ENCODE peak calls at places on chromosomes 16 and 17, in nine cellular contexts. C, Z, W, L, E, P, A, D and R are unnamed samples. For H3K4me1 and H3K27me3, the result is how much of the 10 kb centered on the place peaks cover.

GRCh38 chr17:3913531-3914318 is 2.5 kb downstream of the P2RX1 start:
- DNase-seq in C (peak), Z (peak), W (peak), L (peak), E (peak), P (peak), A (no peak), D (peak), R (peak)

GRCh38 chr16:2404099-2404498 is 25.1 kb upstream of the CCNF start:
- DNase-seq in C (no peak), Z (no peak), W (no peak), L (no peak), E (no peak), P (no peak), A (no peak), D (no peak), R (no peak)

GRCh38 chr16:1345651-1346421 is 5.8 kb downstream of the TSR3 start:
- DNase-seq in C (no peak), Z (no peak), W (no peak), L (no peak), E (no peak), P (no peak), A (no peak), D (no peak), R (no peak)

GRCh38 chr17:14693382-14693781 is 392.5 kb downstream of the HS3ST3B1 start:
- DNase-seq in C (no peak), Z (no peak), W (no peak), L (no peak), E (no peak), P (no peak), A (no peak), D (no peak), R (no peak)

GRCh38 chr17:21218101-21218500 is 4.1 kb upstream of the TMEM11 start:
- DNase-seq in C (peak), Z (no peak), W (no peak), L (no peak), E (no peak), P (no peak), A (no peak), D (no peak), R (no peak)

GRCh38 chr16:73172621-73173312 is 124.8 kb upstream of the ZFHX3 start:
- DNase-seq in C (peak), Z (no peak), W (peak), L (peak), E (peak), P (peak), A (no peak), D (no peak), R (no peak)

GRCh38 chr17:63665527-63666214 is 34.3 kb downstream of the LIMD2 start:
- DNase-seq in C (no peak), Z (peak), W (no peak), L (no peak), E (peak), P (no peak), A (no peak), D (no peak), R (no peak)

GRCh38 chr16:88923926-88924833 is 52.8 kb downstream of the CBFA2T3 start:
- DNase-seq in C (peak), Z (no peak), W (no peak), L (no peak), E (no peak), P (no peak), A (no peak), D (no peak), R (no peak)

GRCh38 chr16:53945996-53946395 is 242.0 kb downstream of the FTO start:
- DNase-seq in C (peak), Z (peak), W (no peak), L (no peak), E (no peak), P (peak), A (no peak), D (peak), R (no peak)

GRCh38 chr17:55845385-55845784 is 94.5 kb downstream of the PCTP start:
- DNase-seq in C (peak), Z (no peak), W (peak), L (peak), E (peak), P (peak), A (peak), D (no peak), R (no peak)

GRCh38 chr16:28531777-28532744 is 6.7 kb downstream of the NUPR1 start:
- DNase-seq in C (peak), Z (peak), W (peak), L (peak), E (peak), P (no peak), A (peak), D (peak), R (no peak)

GRCh38 chr16:28572659-28573510 is 19.2 kb downstream of the SGF29 start:
- DNase-seq in C (peak), Z (no peak), W (no peak), L (no peak), E (peak), P (no peak), A (no peak), D (no peak), R (no peak)

GRCh38 chr17:49742256-49742655 is 21.7 kb downstream of the FAM117A start:
- DNase-seq in C (no peak), Z (no peak), W (no peak), L (no peak), E (no peak), P (peak), A (no peak), D (no peak), R (no peak)

GRCh38 chr17:49741692-49742076 is 22.2 kb downstream of the FAM117A start:
- DNase-seq in C (no peak), Z (no peak), W (no peak), L (no peak), E (no peak), P (no peak), A (no peak), D (no peak), R (no peak)

GRCh38 chr17:49741009-49741691 is 22.8 kb downstream of the FAM117A start:
- DNase-seq in C (no peak), Z (no peak), W (no peak), L (no peak), E (no peak), P (peak), A (no peak), D (no peak), R (no peak)

GRCh38 chr17:49738456-49739163 is 25.3 kb downstream of the FAM117A start:
- DNase-seq in C (no peak), Z (no peak), W (no peak), L (no peak), E (no peak), P (no peak), A (no peak), D (no peak), R (no peak)

DNA sequence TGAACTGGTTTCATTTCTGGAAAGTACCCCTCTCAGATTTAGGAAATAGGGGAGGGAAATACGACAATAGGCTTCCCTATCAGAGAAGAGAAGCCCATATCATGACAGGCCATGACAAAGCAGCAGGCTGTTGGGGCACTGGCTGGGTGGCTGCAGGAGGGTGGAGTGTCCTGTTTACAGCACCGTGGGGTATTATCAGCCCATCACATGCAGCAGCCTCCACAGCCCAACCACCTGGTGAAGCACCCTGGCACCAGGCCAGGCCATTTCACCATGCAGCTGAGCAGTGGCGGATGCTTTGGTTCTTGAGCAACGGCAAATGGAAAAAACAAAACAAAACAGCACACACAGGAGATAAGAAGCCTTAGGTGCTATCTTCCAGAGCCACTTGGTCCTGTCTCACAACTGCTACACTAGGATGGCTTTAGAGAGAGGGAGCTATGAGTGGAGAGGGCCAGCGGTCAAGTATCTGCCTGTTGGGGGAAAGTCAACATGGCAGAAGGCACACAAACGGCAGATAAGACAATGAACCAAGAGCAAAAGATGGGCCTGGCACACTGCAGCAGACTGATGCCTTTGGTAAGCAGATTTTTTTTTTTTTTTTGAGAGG is 24.2 kb downstream of the FAM117A start:
- DNase-seq in C (no peak), Z (no peak), W (peak), L (peak), E (peak), P (no peak), A (peak), D (no peak), R (peak)
- H3K4me1 ChIP-seq in C (under half), Z (under half), W (half or more), L (half or more), E (under half), P (under half), A (under half), D (under half), R (half or more)

DNA sequence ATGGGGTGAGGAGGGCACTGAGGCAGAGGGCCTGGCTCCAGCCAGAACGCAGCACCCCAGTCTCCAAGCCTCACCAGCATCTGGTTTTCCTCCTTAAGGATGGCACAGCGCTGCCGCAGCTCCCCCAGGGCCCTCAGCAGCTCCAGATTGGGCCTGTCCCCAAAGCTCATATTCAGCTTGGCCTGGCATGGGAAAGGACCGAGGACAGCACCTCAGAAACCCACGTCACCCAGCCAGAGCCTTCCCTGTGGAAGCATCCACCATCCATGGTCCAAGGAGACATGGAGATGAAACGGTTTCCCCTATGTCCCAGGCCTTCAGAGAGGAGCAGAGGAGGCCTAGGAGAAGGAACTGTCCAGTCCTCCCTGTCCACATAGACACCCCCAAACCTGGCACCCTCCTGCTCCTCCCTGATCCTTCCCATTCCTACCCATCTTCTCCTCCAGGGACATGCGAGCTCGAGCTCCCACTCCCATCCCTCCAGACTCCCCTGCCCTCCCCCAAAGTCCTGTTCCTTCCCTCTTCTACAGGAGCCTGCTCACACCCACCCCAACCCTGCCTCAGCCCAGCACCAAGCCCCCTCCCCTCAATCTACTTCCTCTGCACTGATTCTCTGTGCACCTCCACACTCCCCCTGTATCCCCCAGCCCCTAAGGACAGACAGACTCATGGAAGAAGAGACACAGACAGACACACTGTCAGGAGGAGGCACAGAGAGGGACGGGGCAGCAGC is 1.8 kb downstream of the TSPOAP1 start:
- DNase-seq in C (no peak), Z (peak), W (peak), L (no peak), E (no peak), P (no peak), A (no peak), D (no peak), R (no peak)
- H3K27me3 ChIP-seq in C (under half), Z (under half), W (under half), L (under half), E (half or more), P (under half), A (under half), D (under half), R (under half)

DNA sequence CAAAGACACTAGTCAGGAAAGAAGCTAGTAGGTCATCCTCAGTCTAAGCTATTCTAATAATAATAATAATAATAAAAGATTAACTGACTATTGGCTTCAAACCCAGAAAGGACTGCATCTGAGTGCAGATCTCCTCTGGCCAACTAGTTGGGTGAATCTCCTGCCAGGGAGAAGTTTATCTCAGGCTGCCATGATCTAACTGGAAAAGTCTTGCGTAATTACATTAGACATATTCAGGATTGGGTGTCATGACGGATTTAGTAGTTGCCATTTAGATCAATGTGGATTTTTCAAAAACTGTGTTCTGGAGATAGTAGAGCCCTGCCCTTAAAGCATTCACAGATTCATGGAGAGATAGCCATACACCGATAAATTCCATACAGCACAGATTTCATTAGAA is 69.5 kb downstream of the KIF2B start:
- DNase-seq in C (no peak), Z (no peak), W (no peak), L (no peak), E (no peak), P (no peak), A (no peak), D (no peak), R (no peak)
- H3K27ac ChIP-seq in C (no peak), Z (no peak), W (no peak), L (no peak), E (no peak), P (no peak), A (no peak), D (no peak), R (no peak)

GRCh38 chr17:76356803-76357456 is 3.2 kb upstream of the PRPSAP1 start:
- DNase-seq in C (no peak), Z (peak), W (no peak), L (no peak), E (no peak), P (no peak), A (no peak), D (no peak), R (no peak)
- H3K4me1 ChIP-seq in C (under half), Z (under half), W (under half), L (under half), E (under half), P (under half), A (under half), D (under half), R (under half)

GRCh38 chr17:39866013-39866730 is 1.8 kb upstream of the ZPBP2 start:
- DNase-seq in C (no peak), Z (no peak), W (no peak), L (no peak), E (no peak), P (no peak), A (no peak), D (no peak), R (no peak)
- H3K27me3 ChIP-seq in C (half or more), Z (under half), W (half or more), L (half or more), E (half or more), P (half or more), A (under half), D (under half), R (under half)

GRCh38 chr17:17885029-17885351 is 48.2 kb upstream of the SREBF1 start:
- DNase-seq in C (peak), Z (no peak), W (no peak), L (no peak), E (no peak), P (no peak), A (no peak), D (no peak), R (no peak)
- H3K27ac ChIP-seq in C (no peak), Z (no peak), W (no peak), L (no peak), E (no peak), P (no peak), A (no peak), D (no peak), R (no peak)

GRCh38 chr16:87347932-87348615 is 30.9 kb upstream of the C16orf95 start:
- DNase-seq in C (no peak), Z (no peak), W (no peak), L (no peak), E (no peak), P (no peak), A (no peak), D (no peak), R (no peak)
- H3K4me1 ChIP-seq in C (under half), Z (under half), W (under half), L (under half), E (under half), P (under half), A (under half), D (under half), R (under half)

DNA sequence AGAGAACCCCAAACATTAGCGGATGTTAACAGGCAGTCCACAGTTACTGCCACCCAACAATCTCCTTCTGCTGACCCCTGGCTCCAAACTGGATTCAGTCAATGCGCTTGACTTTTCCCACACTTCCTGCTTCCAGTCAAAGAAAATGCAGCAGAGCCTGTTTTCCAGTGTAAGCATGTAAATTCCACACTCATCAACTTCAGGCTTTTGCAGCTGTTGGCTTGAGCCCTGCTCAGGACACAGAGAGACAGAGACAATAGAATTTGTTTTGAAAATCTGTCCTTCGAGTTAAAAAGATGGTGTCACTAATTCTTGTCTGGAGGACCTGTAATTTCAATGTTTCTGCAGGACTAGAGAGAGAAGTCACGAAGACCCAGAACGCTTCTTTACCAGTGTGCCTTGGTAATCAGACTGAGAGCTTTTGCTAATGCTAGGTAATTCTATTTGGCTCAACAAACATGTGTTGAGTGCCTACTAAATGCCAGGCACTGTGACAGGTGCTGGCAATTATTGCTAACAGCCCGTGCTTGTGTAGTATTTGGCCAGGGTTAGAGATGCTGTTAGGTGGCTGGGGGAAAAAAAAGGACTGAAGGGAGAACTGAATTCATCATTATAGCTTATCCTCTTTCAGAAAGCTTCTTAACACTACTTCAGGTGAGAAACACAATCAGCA is 32.5 kb downstream of the HOXB1 start:
- DNase-seq in C (no peak), Z (no peak), W (no peak), L (no peak), E (no peak), P (no peak), A (no peak), D (no peak), R (no peak)
- H3K27me3 ChIP-seq in C (half or more), Z (under half), W (under half), L (under half), E (half or more), P (under half), A (under half), D (under half), R (under half)

GRCh38 chr17:40015005-40015997 is at the start of gene CSF3:
- DNase-seq in C (peak), Z (no peak), W (no peak), L (no peak), E (no peak), P (no peak), A (no peak), D (no peak), R (no peak)

GRCh38 chr17:40015998-40016691 is 905 bp downstream of the CSF3 start:
- DNase-seq in C (no peak), Z (no peak), W (no peak), L (no peak), E (no peak), P (no peak), A (no peak), D (no peak), R (no peak)

GRCh38 chr17:40018211-40019121 is 3.2 kb downstream of the CSF3 start:
- DNase-seq in C (peak), Z (no peak), W (no peak), L (peak), E (peak), P (no peak), A (no peak), D (no peak), R (no peak)

GRCh38 chr17:40017422-40018080 is 2.3 kb downstream of the CSF3 start:
- DNase-seq in C (no peak), Z (no peak), W (no peak), L (no peak), E (no peak), P (no peak), A (no peak), D (no peak), R (no peak)

DNA sequence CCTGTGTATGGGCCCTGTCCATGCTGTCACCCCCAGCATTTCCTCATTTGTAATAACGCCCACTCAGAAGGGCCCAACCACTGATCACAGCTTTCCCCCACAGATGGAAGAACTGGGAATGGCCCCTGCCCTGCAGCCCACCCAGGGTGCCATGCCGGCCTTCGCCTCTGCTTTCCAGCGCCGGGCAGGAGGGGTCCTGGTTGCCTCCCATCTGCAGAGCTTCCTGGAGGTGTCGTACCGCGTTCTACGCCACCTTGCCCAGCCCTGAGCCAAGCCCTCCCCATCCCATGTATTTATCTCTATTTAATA is 1.4 kb downstream of the CSF3 start:
- DNase-seq in C (no peak), Z (no peak), W (no peak), L (no peak), E (no peak), P (no peak), A (no peak), D (no peak), R (no peak)
- H3K27ac ChIP-seq in C (no peak), Z (no peak), W (no peak), L (peak), E (no peak), P (no peak), A (no peak), D (no peak), R (no peak)